ENCODE peak calls at places on chromosomes 3 and 15, in seven cellular contexts. N is stomach, U is testis, M is GM12864, K is upper lobe of right lung, Z is tibial artery, G is fibroblast of mammary gland. I is an unnamed sample.

GRCh38 chr3:105042586-105042985 is 324.1 kb upstream of the ALCAM start:
- DNase-seq in N (no peak), K (no peak), U (no peak), G (no peak), M (no peak), Z (no peak), I (no peak)

GRCh38 chr15:43268111-43269105 is 1.7 kb upstream of the TGM5 start:
- DNase-seq in U (peak), K (no peak), Z (no peak), N (no peak), M (no peak), G (no peak), I (no peak)

GRCh38 chr3:114675104-114675503 is 381.3 kb downstream of the TIGIT start:
- DNase-seq in G (no peak), Z (no peak), M (no peak), N (no peak), K (no peak), U (no peak), I (no peak)

GRCh38 chr3:53252105-53252946 is 3.5 kb downstream of the TKT start:
- DNase-seq in K (no peak), Z (peak), U (no peak), G (no peak), N (no peak), M (no peak), I (no peak)

GRCh38 chr3:172911142-172911541 is 160.6 kb downstream of the ECT2 start:
- DNase-seq in N (no peak), K (no peak), G (no peak), U (no peak), Z (no peak), M (no peak), I (no peak)

GRCh38 chr3:18556001-18556408 is 130.9 kb upstream of the SATB1 start:
- DNase-seq in Z (no peak), K (no peak), M (no peak), U (no peak), N (no peak), G (no peak), I (no peak)

GRCh38 chr3:61855211-61855610 is 293.8 kb downstream of the PTPRG start:
- DNase-seq in Z (no peak), M (no peak), U (no peak), K (no peak), G (peak), N (no peak), I (no peak)

GRCh38 chr15:87816811-87817210 is 439.7 kb downstream of the NTRK3 start:
- DNase-seq in U (no peak), G (peak), N (no peak), Z (no peak), M (no peak), K (no peak), I (peak)

GRCh38 chr3:45992820-45993219 is 2.8 kb downstream of the FYCO1 start:
- DNase-seq in Z (no peak), M (no peak), U (no peak), G (peak), N (no peak), K (no peak), I (no peak)

GRCh38 chr3:62211675-62212429 is 161.5 kb downstream of the FEZF2 start:
- DNase-seq in U (no peak), Z (no peak), K (no peak), M (no peak), N (no peak), G (no peak), I (no peak)

GRCh38 chr3:59559721-59560514 is 510.1 kb upstream of the CFAP20DC start:
- DNase-seq in K (no peak), U (no peak), Z (no peak), G (peak), M (no peak), N (no peak), I (peak)

GRCh38 chr3:149085828-149086231 is 503 bp downstream of the HLTF start:
- DNase-seq in M (no peak), U (peak), G (peak), K (no peak), Z (no peak), N (no peak), I (no peak)

GRCh38 chr3:117011687-117012250 is 302.2 kb downstream of the TUSC7 start:
- DNase-seq in U (no peak), Z (no peak), G (peak), N (no peak), M (no peak), K (no peak), I (no peak)

GRCh38 chr15:65470866-65471265 is 46.6 kb downstream of the DPP8 start:
- DNase-seq in U (no peak), M (no peak), K (no peak), N (no peak), G (peak), Z (no peak), I (no peak)

GRCh38 chr3:150357923-150358322 is 50.2 kb upstream of the TSC22D2 start:
- DNase-seq in M (no peak), K (no peak), N (no peak), G (no peak), U (no peak), Z (no peak), I (no peak)

DNA sequence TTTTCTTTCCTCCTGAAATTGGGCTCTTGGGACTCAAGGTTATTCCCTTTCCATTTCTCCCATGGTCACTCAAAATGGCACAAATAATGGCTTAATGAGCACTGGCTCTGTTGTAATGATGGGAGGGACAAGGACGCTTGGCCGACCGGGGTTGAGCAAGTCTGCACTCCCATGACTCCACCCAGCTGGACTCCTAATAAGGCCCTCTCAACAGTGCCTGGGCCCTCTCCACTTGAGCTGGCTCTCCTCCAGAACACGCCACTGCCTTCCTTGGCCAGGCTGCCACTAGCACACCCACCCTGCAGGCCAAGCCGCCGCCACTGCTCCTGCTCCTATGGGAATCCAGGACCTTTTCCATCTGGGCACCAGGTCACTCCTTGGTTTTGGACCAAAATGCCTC is 42.3 kb downstream of the ADCY5 start:
- DNase-seq in N (peak), U (peak), M (no peak), Z (peak), K (peak), G (no peak), I (no peak)
- TF ChIP-seq CTCF in N (no peak), U (no peak), M (no peak), Z (no peak), K (no peak), G (no peak), I (no peak)

GRCh38 chr3:58034738-58035511 is 26.7 kb downstream of the FLNB start:
- DNase-seq in G (no peak), N (no peak), Z (no peak), K (no peak), M (peak), U (no peak), I (no peak)
- H3K4me3 ChIP-seq in G (no peak), N (no peak), Z (no peak), K (no peak), M (no peak), U (no peak), I (no peak)

DNA sequence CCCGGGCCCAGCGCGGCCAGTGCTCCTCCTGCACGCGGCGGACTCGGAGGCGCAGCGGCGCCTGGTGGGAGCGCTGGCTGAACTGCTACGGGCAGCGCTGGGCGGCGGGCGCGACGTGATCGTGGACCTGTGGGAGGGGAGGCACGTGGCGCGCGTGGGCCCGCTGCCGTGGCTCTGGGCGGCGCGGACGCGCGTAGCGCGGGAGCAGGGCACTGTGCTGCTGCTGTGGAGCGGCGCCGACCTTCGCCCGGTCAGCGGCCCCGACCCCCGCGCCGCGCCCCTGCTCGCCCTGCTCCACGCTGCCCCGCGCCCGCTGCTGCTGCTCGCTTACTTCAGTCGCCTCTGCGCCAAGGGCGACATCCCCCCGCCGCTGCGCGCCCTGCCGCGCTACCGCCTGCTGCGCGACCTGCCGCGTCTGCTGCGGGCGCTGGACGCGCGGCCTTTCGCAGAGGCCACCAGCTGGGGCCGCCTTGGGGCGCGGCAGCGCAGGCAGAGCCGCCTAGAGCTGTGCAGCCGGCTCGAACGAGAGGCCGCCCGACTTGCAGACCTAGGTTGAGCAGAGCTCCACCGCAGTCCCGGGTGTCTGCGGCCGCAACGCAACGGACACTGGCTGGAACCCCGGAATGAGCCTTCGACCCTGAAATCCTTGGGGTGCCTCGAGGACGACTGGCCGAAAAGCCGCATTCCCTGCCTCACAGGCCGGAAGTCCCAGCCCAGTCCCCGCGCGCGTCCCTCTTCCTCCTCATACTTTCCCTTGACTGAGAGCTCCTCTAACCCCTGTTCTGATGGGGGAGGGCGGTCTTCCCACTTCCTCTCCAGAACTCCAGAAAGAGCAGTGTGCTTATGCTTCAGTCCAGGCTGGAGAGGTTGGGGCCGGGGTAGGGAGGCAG is 1.4 kb upstream of the IL17RC start:
- DNase-seq in G (peak), N (peak), K (peak), M (no peak), U (peak), Z (peak), I (no peak)
- TF ChIP-seq CTCF in G (no peak), N (no peak), K (peak), M (no peak), U (peak), Z (peak), I (peak)

GRCh38 chr3:119494597-119494996 is 3.8 kb upstream of the TIMMDC1 start:
- DNase-seq in K (no peak), Z (no peak), N (no peak), M (no peak), G (no peak), U (no peak), I (no peak)

GRCh38 chr3:119497824-119498187 is 541 bp upstream of the TIMMDC1 start:
- DNase-seq in Z (no peak), K (no peak), M (no peak), G (peak), N (peak), U (no peak), I (no peak)

GRCh38 chr3:119498188-119498987 is at the start of gene TIMMDC1:
- DNase-seq in Z (peak), M (peak), G (peak), K (peak), N (peak), U (peak), I (peak)

GRCh38 chr3:119500265-119500664 is 1.9 kb downstream of the TIMMDC1 start:
- DNase-seq in N (no peak), G (no peak), Z (no peak), M (no peak), K (no peak), U (no peak), I (no peak)
- H3K4me3 ChIP-seq in N (peak), G (no peak), Z (no peak), M (peak), K (peak), U (no peak), I (peak)